ENCODE peak calls at places on chromosome 21, in six cellular contexts. F is breast epithelium, Z is prostate gland, S is stomach, X is esophagus muscularis mucosa, E is spleen. V is an unnamed sample.

GRCh38 chr21:37079211-37079824 is 6.3 kb downstream of the TTC3 start:
- DNase-seq in F (no peak), E (no peak), Z (no peak), S (no peak), X (no peak), V (no peak)

GRCh38 chr21:26137379-26138060 is 33.0 kb downstream of the APP start:
- DNase-seq in Z (no peak), E (no peak), X (no peak), F (no peak), S (no peak), V (no peak)

GRCh38 chr21:41316641-41317392 is at the start of gene FAM3B:
- DNase-seq in S (peak; percentile 84), X (no peak), F (no peak), E (no peak), Z (no peak), V (peak; percentile 47)

GRCh38 chr21:29643289-29643688 is 296.5 kb downstream of the GRIK1 start:
- DNase-seq in F (no peak), X (no peak), E (no peak), Z (no peak), S (no peak), V (no peak)

GRCh38 chr21:29172282-29172681 is 41.8 kb downstream of the MAP3K7CL start:
- DNase-seq in X (no peak), E (no peak), Z (no peak), F (no peak), S (no peak), V (no peak)

GRCh38 chr21:16554522-16554921 is 824.7 kb downstream of the USP25 start:
- DNase-seq in S (no peak), F (no peak), X (no peak), Z (no peak), E (no peak), V (no peak)

GRCh38 chr21:28906236-28906635 is 86.4 kb downstream of the LTN1 start:
- DNase-seq in E (no peak), X (no peak), Z (no peak), S (no peak), F (no peak), V (no peak)

GRCh38 chr21:26977741-26978140 is 10.9 kb upstream of the ADAMTS5 start:
- DNase-seq in Z (no peak), X (no peak), E (no peak), S (no peak), F (no peak), V (no peak)

GRCh38 chr21:35273331-35273730 is 224.2 kb upstream of the RUNX1 start:
- DNase-seq in X (no peak), Z (peak; percentile 33), S (peak; percentile 52), E (no peak), F (no peak), V (peak; percentile 60)

GRCh38 chr21:35617491-35617890 is 442.8 kb downstream of the SETD4 start:
- DNase-seq in S (no peak), Z (no peak), E (no peak), X (no peak), F (no peak), V (no peak)

GRCh38 chr21:34037009-34037408 is 36.4 kb upstream of the MRPS6 start:
- DNase-seq in E (no peak), F (no peak), Z (no peak), X (no peak), S (no peak), V (no peak)

GRCh38 chr21:36717901-36718465 is 19.1 kb downstream of the SIM2 start:
- DNase-seq in S (peak; percentile 5), F (no peak), X (no peak), Z (no peak), E (no peak), V (no peak)

GRCh38 chr21:30232011-30232410 is 16.1 kb upstream of the CLDN8 start:
- DNase-seq in Z (no peak), F (no peak), S (no peak), E (no peak), X (no peak), V (no peak)

GRCh38 chr21:35896060-35896459 is 164.3 kb downstream of the SETD4 start:
- DNase-seq in Z (no peak), S (no peak), E (no peak), X (no peak), F (no peak), V (no peak)

GRCh38 chr21:40049031-40049958 is 182.1 kb downstream of the PCP4 start:
- DNase-seq in S (no peak), F (no peak), X (peak; percentile 79), E (no peak), Z (no peak), V (peak; percentile 14)
- TF ChIP-seq POLR2AphosphoS5 in S (peak; percentile 18), F (no peak), X (peak; percentile 65), E (no peak), Z (peak; percentile 10), V (no peak)

DNA sequence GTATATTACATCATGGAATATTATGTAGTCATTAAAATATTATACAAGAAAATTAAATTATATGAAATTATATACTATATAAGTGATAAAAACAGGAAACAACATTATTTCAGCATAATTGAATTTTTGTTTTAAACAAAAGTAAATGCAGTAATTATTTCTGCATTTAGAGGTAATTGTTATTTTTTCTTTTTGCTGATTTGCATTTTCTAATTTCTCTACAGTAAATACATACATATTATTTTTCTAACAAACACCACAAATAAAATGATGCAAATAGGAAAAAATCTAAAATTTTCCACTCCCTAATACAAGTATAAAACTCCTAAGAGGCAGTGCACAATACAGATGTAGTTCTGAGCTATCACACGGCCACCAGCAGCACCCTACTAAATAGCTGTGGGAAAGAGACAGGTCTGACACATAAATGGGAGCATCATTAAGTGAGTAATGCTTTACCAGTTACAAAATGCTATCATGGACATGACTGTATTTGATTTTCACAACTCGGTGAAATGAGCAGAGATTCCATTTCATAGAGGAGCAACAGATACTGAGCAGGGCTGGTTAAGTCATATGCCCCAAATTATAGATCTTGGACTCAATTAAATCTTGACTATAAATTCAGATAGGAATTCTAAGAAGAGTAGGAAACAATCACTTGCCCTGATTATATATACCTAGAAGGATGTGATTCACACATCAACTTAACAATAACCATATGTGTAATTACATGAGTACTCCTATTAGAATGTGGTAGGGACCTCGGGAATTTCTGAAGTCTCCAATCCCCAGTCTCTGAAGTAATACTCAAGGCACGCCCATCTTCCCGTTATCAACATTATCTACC is 49.0 kb downstream of the NRIP1 start:
- DNase-seq in Z (no peak), X (no peak), E (no peak), S (no peak), F (no peak), V (no peak)
- H3K4me1 ChIP-seq in Z (no peaks in the 10 kb centered on the region), X (no peaks in the 10 kb centered on the region), E (peaks cover 27% of the 10 kb centered on the region), S (peaks cover 12% of the 10 kb centered on the region), F (no peaks in the 10 kb centered on the region), V (no peaks in the 10 kb centered on the region)

DNA sequence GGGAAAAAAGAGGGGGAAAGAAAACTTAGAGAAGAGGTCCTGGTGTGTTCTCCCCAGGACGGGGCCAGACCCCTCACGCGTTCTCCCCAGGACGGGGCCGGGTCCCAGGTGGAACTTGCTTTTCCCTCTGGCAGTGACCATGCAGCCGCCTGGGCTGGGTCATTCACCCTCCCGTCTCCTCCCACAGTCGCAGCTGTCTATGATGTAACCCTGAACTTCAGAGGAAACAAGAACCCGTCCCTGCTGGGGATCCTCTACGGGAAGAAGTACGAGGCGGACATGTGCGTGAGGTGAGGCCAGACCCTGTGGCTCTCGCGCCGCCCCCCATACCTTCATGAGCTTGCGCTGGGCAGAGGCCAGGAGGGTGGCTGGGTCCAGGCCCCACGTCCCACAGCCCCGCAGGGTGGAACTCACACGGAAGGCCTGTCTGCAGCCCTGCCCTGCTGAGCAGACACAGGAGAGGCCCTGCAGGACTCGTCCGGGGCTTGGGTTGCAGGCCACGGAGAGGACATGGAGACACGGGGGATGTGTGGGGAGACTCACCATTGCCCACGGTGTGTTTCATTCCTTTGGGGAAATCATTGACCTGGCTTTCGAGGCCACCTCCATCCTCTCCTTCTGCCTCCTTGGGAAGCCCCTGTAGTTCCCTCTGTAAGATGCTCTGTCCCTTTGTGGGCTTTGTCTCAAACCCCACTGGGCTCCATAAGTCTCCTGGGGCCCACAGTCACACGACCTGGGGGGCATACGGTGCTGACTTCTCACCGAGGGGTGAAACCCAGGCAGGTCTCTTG is 40.7 kb upstream of the TRAPPC10 start:
- DNase-seq in E (no peak), F (no peak), X (no peak), Z (no peak), S (no peak), V (no peak)
- TF ChIP-seq POLR2A in E (no peak), F (no peak), X (no peak), Z (no peak), S (no peak), V (no peak)

DNA sequence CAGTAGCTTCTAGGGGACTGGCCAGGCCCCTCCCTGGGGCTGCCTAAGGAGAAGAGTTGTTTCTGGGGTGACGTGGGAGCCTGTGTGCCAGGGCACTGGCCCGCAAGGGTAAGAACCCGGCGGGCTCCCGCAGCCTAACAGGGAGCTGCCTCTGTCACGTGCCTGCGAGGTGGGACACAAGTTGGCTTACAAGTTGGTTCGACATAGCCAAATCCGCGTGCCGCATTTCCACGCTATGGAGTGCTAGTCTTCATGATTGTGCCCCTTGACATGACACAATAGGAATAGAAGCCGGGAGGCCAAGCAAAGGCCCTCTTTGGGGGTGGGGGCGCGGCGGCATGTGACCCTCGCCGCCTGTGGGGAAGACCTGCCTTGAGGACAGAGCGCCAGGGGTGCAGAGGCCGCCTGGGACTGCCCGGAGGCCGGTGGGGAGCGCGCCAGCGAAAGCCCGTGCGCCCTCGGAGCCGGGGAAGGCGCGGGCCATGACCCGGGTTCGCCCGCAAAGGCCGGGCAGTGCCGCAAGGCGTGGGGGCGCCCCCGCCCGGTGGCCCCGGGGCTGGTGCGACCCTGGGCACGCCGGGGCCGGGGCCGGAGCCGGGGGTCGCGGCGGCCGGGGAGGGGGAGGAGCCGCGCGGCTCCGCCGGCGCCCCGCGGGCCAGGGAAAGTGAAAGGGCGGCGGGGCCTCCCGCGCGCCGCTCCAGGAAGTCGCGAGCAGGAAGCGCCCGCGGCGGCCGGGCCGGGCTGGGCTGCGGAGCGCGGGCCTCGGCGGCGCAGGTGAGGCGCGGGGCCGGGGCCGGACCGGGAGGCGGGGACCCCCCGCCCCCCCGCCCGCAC is at the start of gene SLC37A1:
- DNase-seq in S (peak; percentile 64), X (no peak), F (no peak), Z (no peak), E (peak; percentile 90), V (no peak)
- TF ChIP-seq POLR2AphosphoS5 in S (no peak), X (no peak), F (no peak), Z (peak; percentile 9), E (peak; percentile 15), V (no peak)

GRCh38 chr21:45919593-45919992 is 62.0 kb upstream of the COL6A1 start:
- DNase-seq in S (no peak), X (no peak), F (no peak), E (peak; percentile 66), Z (no peak), V (no peak)
- H3K4me1 ChIP-seq in S (peaks cover 7% of the 10 kb centered on the region), X (no peaks in the 10 kb centered on the region), F (peaks cover 3% of the 10 kb centered on the region), E (peaks cover 36% of the 10 kb centered on the region), Z (no peaks in the 10 kb centered on the region), V (no peaks in the 10 kb centered on the region)

GRCh38 chr21:42564561-42564971 is 50.9 kb downstream of the SLC37A1 start:
- DNase-seq in X (no peak), Z (no peak), E (peak; percentile 74), S (peak; percentile 17), F (no peak), V (peak; percentile 5)
- TF ChIP-seq POLR2A in X (no peak), Z (no peak), E (no peak), S (no peak), F (no peak), V (no peak)